ENCODE peak calls at places on chromosomes 7 and 10, in eight cellular contexts. One of them, this sample, is unnamed.

GRCh38 chr10:122468923-122469781 is 7.8 kb downstream of the HTRA1 start:
- DNase-seq in CD8-positive, alpha-beta memory T cell: no peak
- DNase-seq in left ventricle myocardium inferior: no peak
- DNase-seq in cardiac fibroblast: peak; percentile 91
- DNase-seq in IMR-90: peak; percentile 98
- DNase-seq in AG04450: peak; percentile 83
- DNase-seq in transverse colon: no peak
- DNase-seq in fibroblast of the aortic adventitia: peak; percentile 94
- DNase-seq in this sample: no peak

GRCh38 chr10:28925154-28925663 is 247.9 kb downstream of the BAMBI start:
- DNase-seq in CD8-positive, alpha-beta memory T cell: no peak
- DNase-seq in left ventricle myocardium inferior: peak; percentile 32
- DNase-seq in cardiac fibroblast: no peak
- DNase-seq in IMR-90: no peak
- DNase-seq in AG04450: no peak
- DNase-seq in transverse colon: no peak
- DNase-seq in fibroblast of the aortic adventitia: peak; percentile 11
- DNase-seq in this sample: no peak

GRCh38 chr7:51079494-51079893 is 237.1 kb downstream of the COBL start:
- DNase-seq in CD8-positive, alpha-beta memory T cell: no peak
- DNase-seq in left ventricle myocardium inferior: no peak
- DNase-seq in cardiac fibroblast: no peak
- DNase-seq in IMR-90: no peak
- DNase-seq in AG04450: no peak
- DNase-seq in transverse colon: no peak
- DNase-seq in fibroblast of the aortic adventitia: no peak
- DNase-seq in this sample: no peak

GRCh38 chr10:32210306-32211045 is 136.5 kb downstream of the EPC1 start:
- DNase-seq in CD8-positive, alpha-beta memory T cell: no peak
- DNase-seq in left ventricle myocardium inferior: no peak
- DNase-seq in cardiac fibroblast: peak; percentile 72
- DNase-seq in IMR-90: peak; percentile 59
- DNase-seq in AG04450: no peak
- DNase-seq in transverse colon: peak; percentile 24
- DNase-seq in fibroblast of the aortic adventitia: peak; percentile 77
- DNase-seq in this sample: no peak

GRCh38 chr10:77493851-77494788 is 143.5 kb downstream of the KCNMA1 start:
- DNase-seq in CD8-positive, alpha-beta memory T cell: no peak
- DNase-seq in left ventricle myocardium inferior: no peak
- DNase-seq in cardiac fibroblast: peak; percentile 67
- DNase-seq in IMR-90: peak; percentile 54
- DNase-seq in AG04450: no peak
- DNase-seq in transverse colon: no peak
- DNase-seq in fibroblast of the aortic adventitia: peak; percentile 65
- DNase-seq in this sample: peak; percentile 57

GRCh38 chr10:12846718-12847117 is 154.8 kb downstream of the CCDC3 start:
- DNase-seq in CD8-positive, alpha-beta memory T cell: no peak
- DNase-seq in left ventricle myocardium inferior: no peak
- DNase-seq in cardiac fibroblast: peak; percentile 86
- DNase-seq in IMR-90: peak; percentile 17
- DNase-seq in AG04450: no peak
- DNase-seq in transverse colon: no peak
- DNase-seq in fibroblast of the aortic adventitia: peak; percentile 85
- DNase-seq in this sample: no peak

GRCh38 chr10:130636303-130636702 is 500.1 kb downstream of the GLRX3 start:
- DNase-seq in CD8-positive, alpha-beta memory T cell: no peak
- DNase-seq in left ventricle myocardium inferior: no peak
- DNase-seq in cardiac fibroblast: no peak
- DNase-seq in IMR-90: no peak
- DNase-seq in AG04450: no peak
- DNase-seq in transverse colon: no peak
- DNase-seq in fibroblast of the aortic adventitia: no peak
- DNase-seq in this sample: no peak

GRCh38 chr7:32147909-32148308 is 77.7 kb upstream of the PDE1C start:
- DNase-seq in CD8-positive, alpha-beta memory T cell: no peak
- DNase-seq in left ventricle myocardium inferior: no peak
- DNase-seq in cardiac fibroblast: no peak
- DNase-seq in IMR-90: peak; percentile 56
- DNase-seq in AG04450: no peak
- DNase-seq in transverse colon: no peak
- DNase-seq in fibroblast of the aortic adventitia: peak; percentile 49
- DNase-seq in this sample: no peak

DNA sequence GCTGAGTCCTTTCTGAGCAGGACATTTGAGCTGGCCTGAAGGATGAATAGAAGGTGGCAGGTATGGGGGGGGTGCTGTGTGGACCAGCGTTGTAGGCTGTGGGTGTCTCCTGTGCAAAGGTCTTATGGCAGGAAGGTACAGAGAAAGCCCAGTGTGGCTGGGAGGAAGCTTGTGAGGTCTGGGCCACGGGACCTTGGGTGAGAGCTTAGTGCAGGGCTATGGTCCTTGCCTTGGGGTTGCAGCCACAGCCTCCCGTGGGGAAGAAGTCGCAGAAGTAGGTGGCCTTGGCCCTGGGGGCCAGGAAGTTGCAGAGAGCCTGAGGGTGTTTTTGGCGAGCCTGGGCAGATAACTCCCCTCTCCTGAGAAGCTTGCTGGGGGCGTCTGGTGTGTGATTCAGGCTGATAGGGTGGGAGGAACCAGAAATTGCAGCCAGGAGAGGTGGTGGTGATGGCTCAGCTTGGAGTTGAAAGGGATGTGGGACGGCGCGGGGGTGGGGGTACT is 172.0 kb upstream of the TNRC18 start:
- DNase-seq in CD8-positive, alpha-beta memory T cell: no peak
- DNase-seq in left ventricle myocardium inferior: no peak
- DNase-seq in cardiac fibroblast: no peak
- DNase-seq in IMR-90: peak; percentile 76
- DNase-seq in AG04450: no peak
- DNase-seq in transverse colon: no peak
- DNase-seq in fibroblast of the aortic adventitia: no peak
- DNase-seq in this sample: no peak
- H3K4me3 ChIP-seq in CD8-positive, alpha-beta memory T cell: peak overlapping the region; percentile 32
- H3K4me3 ChIP-seq in left ventricle myocardium inferior: peak overlapping the region; percentile 77
- H3K4me3 ChIP-seq in cardiac fibroblast: peak overlapping the region; percentile 83
- H3K4me3 ChIP-seq in IMR-90: peak overlapping the region; percentile 84
- H3K4me3 ChIP-seq in AG04450: peak overlapping the region; percentile 90
- H3K4me3 ChIP-seq in transverse colon: peak overlapping the region; percentile 20
- H3K4me3 ChIP-seq in fibroblast of the aortic adventitia: peak overlapping the region; percentile 85
- H3K4me3 ChIP-seq in this sample: peak overlapping the region; percentile 88

GRCh38 chr10:44384601-44385422 is at the start of gene CXCL12:
- DNase-seq in CD8-positive, alpha-beta memory T cell: no peak
- DNase-seq in left ventricle myocardium inferior: peak; percentile 72
- DNase-seq in cardiac fibroblast: peak; percentile 65
- DNase-seq in IMR-90: peak; percentile 44
- DNase-seq in AG04450: no peak
- DNase-seq in transverse colon: peak; percentile 17
- DNase-seq in fibroblast of the aortic adventitia: peak; percentile 32
- DNase-seq in this sample: peak; percentile 31

GRCh38 chr10:44382131-44382858 is 2.6 kb downstream of the CXCL12 start:
- DNase-seq in CD8-positive, alpha-beta memory T cell: no peak
- DNase-seq in left ventricle myocardium inferior: no peak
- DNase-seq in cardiac fibroblast: no peak
- DNase-seq in IMR-90: no peak
- DNase-seq in AG04450: no peak
- DNase-seq in transverse colon: no peak
- DNase-seq in fibroblast of the aortic adventitia: peak; percentile 30
- DNase-seq in this sample: no peak

GRCh38 chr10:44383749-44384600 is 922 bp downstream of the CXCL12 start:
- DNase-seq in CD8-positive, alpha-beta memory T cell: no peak
- DNase-seq in left ventricle myocardium inferior: peak; percentile 51
- DNase-seq in cardiac fibroblast: peak; percentile 55
- DNase-seq in IMR-90: peak; percentile 54
- DNase-seq in AG04450: no peak
- DNase-seq in transverse colon: no peak
- DNase-seq in fibroblast of the aortic adventitia: peak; percentile 56
- DNase-seq in this sample: no peak

GRCh38 chr10:44380829-44381600 is 3.9 kb downstream of the CXCL12 start:
- DNase-seq in CD8-positive, alpha-beta memory T cell: no peak
- DNase-seq in left ventricle myocardium inferior: no peak
- DNase-seq in cardiac fibroblast: no peak
- DNase-seq in IMR-90: no peak
- DNase-seq in AG04450: no peak
- DNase-seq in transverse colon: no peak
- DNase-seq in fibroblast of the aortic adventitia: no peak
- DNase-seq in this sample: no peak

DNA sequence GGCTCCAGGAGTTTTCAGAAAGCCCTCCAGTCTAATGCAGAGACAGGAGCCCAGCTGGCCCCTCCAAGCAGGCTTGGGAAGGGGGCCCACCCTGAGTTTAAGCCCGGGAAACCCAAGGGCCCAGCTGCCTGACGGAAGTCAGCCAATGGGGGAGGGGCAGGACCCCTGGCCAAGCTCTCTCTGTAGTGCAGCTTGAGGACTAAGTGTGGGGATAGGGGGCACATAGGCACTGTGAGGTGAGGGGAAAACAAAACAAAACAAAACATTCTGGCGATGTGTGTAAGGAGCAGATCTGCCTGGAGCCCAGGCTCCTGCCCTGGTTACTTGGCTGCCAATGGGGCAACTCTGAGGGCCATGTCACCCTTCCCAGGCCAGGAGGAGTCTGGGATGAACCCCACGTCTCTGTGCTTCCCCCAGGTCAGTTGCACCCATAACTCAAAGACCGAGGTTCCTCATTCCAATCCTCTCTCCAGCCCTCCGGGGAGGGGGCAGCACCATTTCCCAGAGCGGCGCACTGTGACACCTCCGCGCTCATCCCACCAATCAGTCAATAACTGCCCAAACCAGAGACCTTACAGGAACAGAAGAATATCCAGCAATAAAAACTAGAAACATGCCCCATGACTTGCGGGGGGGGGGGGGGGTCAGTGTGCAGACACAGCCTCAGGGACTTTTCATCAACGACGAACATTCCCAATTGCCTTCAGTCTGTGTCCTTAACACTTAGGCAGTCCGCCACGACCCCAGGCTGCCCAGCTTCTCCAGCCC is 1.7 kb downstream of the CXCL12 start:
- DNase-seq in CD8-positive, alpha-beta memory T cell: no peak
- DNase-seq in left ventricle myocardium inferior: no peak
- DNase-seq in cardiac fibroblast: no peak
- DNase-seq in IMR-90: no peak
- DNase-seq in AG04450: no peak
- DNase-seq in transverse colon: no peak
- DNase-seq in fibroblast of the aortic adventitia: no peak
- DNase-seq in this sample: no peak
- H3K4me3 ChIP-seq in CD8-positive, alpha-beta memory T cell: no peak overlapping the region
- H3K4me3 ChIP-seq in left ventricle myocardium inferior: peak overlapping the region; percentile 93
- H3K4me3 ChIP-seq in cardiac fibroblast: peak overlapping the region; percentile 72
- H3K4me3 ChIP-seq in IMR-90: peak overlapping the region; percentile 70
- H3K4me3 ChIP-seq in AG04450: peak overlapping the region; percentile 73
- H3K4me3 ChIP-seq in transverse colon: peak overlapping the region; percentile 56
- H3K4me3 ChIP-seq in fibroblast of the aortic adventitia: peak overlapping the region; percentile 88
- H3K4me3 ChIP-seq in this sample: no peak overlapping the region

GRCh38 chr10:15436696-15437095 is 65.6 kb upstream of the FAM171A1 start:
- DNase-seq in CD8-positive, alpha-beta memory T cell: no peak
- DNase-seq in left ventricle myocardium inferior: no peak
- DNase-seq in cardiac fibroblast: no peak
- DNase-seq in IMR-90: peak; percentile 22
- DNase-seq in AG04450: no peak
- DNase-seq in transverse colon: no peak
- DNase-seq in fibroblast of the aortic adventitia: peak; percentile 54
- DNase-seq in this sample: no peak

GRCh38 chr10:15442056-15442455 is 71.0 kb upstream of the FAM171A1 start:
- DNase-seq in CD8-positive, alpha-beta memory T cell: no peak
- DNase-seq in left ventricle myocardium inferior: no peak
- DNase-seq in cardiac fibroblast: no peak
- DNase-seq in IMR-90: no peak
- DNase-seq in AG04450: no peak
- DNase-seq in transverse colon: no peak
- DNase-seq in fibroblast of the aortic adventitia: no peak
- DNase-seq in this sample: no peak

GRCh38 chr10:15440204-15440711 is 69.2 kb upstream of the FAM171A1 start:
- DNase-seq in CD8-positive, alpha-beta memory T cell: no peak
- DNase-seq in left ventricle myocardium inferior: no peak
- DNase-seq in cardiac fibroblast: no peak
- DNase-seq in IMR-90: no peak
- DNase-seq in AG04450: no peak
- DNase-seq in transverse colon: no peak
- DNase-seq in fibroblast of the aortic adventitia: no peak
- DNase-seq in this sample: no peak

GRCh38 chr10:15444105-15445021 is 73.3 kb upstream of the FAM171A1 start:
- DNase-seq in CD8-positive, alpha-beta memory T cell: no peak
- DNase-seq in left ventricle myocardium inferior: no peak
- DNase-seq in cardiac fibroblast: no peak
- DNase-seq in IMR-90: no peak
- DNase-seq in AG04450: no peak
- DNase-seq in transverse colon: no peak
- DNase-seq in fibroblast of the aortic adventitia: no peak
- DNase-seq in this sample: no peak

DNA sequence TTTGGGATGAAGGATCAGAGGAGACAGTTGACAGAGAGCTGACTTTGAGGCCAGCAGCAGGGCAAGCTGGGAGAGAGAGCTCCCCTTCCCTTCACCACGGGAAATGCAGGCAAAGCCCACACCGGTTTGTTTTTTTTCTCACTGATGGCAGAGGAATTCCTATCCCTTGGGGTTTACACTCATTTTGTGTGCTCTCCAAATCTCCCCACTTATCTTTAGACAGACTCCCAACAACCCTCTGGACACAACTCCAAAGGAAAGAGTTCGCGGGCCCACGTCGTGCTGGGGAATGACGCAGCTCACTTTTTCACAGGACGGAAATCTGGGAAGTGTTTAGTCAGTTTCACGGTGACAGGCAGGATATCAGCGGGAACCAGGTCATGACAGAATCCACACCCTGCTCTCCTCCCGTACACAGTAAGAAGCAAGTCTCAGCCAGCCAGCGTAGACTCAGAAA is 68.3 kb upstream of the FAM171A1 start:
- DNase-seq in CD8-positive, alpha-beta memory T cell: no peak
- DNase-seq in left ventricle myocardium inferior: peak; percentile 55
- DNase-seq in cardiac fibroblast: peak; percentile 90
- DNase-seq in IMR-90: peak; percentile 11
- DNase-seq in AG04450: no peak
- DNase-seq in transverse colon: peak; percentile 19
- DNase-seq in fibroblast of the aortic adventitia: peak; percentile 95
- DNase-seq in this sample: no peak
- H3K4me3 ChIP-seq in CD8-positive, alpha-beta memory T cell: no peak overlapping the region
- H3K4me3 ChIP-seq in left ventricle myocardium inferior: peak overlapping the region; percentile 53
- H3K4me3 ChIP-seq in cardiac fibroblast: peak overlapping the region; percentile 34
- H3K4me3 ChIP-seq in IMR-90: peak overlapping the region; percentile 9
- H3K4me3 ChIP-seq in AG04450: peak overlapping the region; percentile 50
- H3K4me3 ChIP-seq in transverse colon: peak overlapping the region; percentile 33
- H3K4me3 ChIP-seq in fibroblast of the aortic adventitia: peak overlapping the region; percentile 50
- H3K4me3 ChIP-seq in this sample: no peak overlapping the region

GRCh38 chr7:19709249-19709578 is 377 bp upstream of the POLR1F start:
- DNase-seq in CD8-positive, alpha-beta memory T cell: no peak
- DNase-seq in left ventricle myocardium inferior: no peak
- DNase-seq in cardiac fibroblast: no peak
- DNase-seq in IMR-90: no peak
- DNase-seq in AG04450: no peak
- DNase-seq in transverse colon: no peak
- DNase-seq in fibroblast of the aortic adventitia: no peak
- DNase-seq in this sample: no peak

GRCh38 chr7:19701471-19701870 is 7.4 kb downstream of the POLR1F start:
- DNase-seq in CD8-positive, alpha-beta memory T cell: no peak
- DNase-seq in left ventricle myocardium inferior: no peak
- DNase-seq in cardiac fibroblast: no peak
- DNase-seq in IMR-90: no peak
- DNase-seq in AG04450: no peak
- DNase-seq in transverse colon: no peak
- DNase-seq in fibroblast of the aortic adventitia: no peak
- DNase-seq in this sample: no peak

GRCh38 chr7:19705663-19706062 is 3.2 kb downstream of the POLR1F start:
- DNase-seq in CD8-positive, alpha-beta memory T cell: no peak
- DNase-seq in left ventricle myocardium inferior: no peak
- DNase-seq in cardiac fibroblast: no peak
- DNase-seq in IMR-90: no peak
- DNase-seq in AG04450: no peak
- DNase-seq in transverse colon: no peak
- DNase-seq in fibroblast of the aortic adventitia: no peak
- DNase-seq in this sample: no peak

GRCh38 chr7:19708397-19709248 is at the start of gene POLR1F:
- DNase-seq in CD8-positive, alpha-beta memory T cell: peak; percentile 86
- DNase-seq in left ventricle myocardium inferior: peak; percentile 95
- DNase-seq in cardiac fibroblast: peak; percentile 97
- DNase-seq in IMR-90: peak; percentile 93
- DNase-seq in AG04450: peak; percentile 85
- DNase-seq in transverse colon: peak; percentile 95
- DNase-seq in fibroblast of the aortic adventitia: peak; percentile 95
- DNase-seq in this sample: peak; percentile 93

DNA sequence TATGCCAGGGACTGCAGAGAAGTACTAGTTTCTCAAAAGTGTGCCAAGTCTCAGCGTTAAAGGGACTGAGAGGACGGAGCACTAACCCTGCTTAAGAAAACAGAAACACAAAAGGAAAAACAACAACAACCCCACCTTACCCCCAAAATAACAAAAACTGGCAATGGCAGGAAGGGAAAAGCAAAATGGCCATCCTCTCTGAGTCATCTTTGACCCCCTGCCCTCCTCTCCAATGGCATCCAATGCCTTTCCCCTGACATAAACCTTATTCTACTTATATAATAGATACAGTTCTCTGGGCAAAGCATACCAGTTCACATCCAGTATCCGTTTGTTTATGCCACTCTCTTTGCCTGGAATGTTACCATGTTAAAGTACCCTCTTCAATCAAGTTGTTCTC is 1.6 kb downstream of the POLR1F start:
- DNase-seq in CD8-positive, alpha-beta memory T cell: no peak
- DNase-seq in left ventricle myocardium inferior: no peak
- DNase-seq in cardiac fibroblast: peak; percentile 10
- DNase-seq in IMR-90: peak; percentile 15
- DNase-seq in AG04450: no peak
- DNase-seq in transverse colon: no peak
- DNase-seq in fibroblast of the aortic adventitia: no peak
- DNase-seq in this sample: no peak
- H3K4me3 ChIP-seq in CD8-positive, alpha-beta memory T cell: peak overlapping the region; percentile 89
- H3K4me3 ChIP-seq in left ventricle myocardium inferior: peak overlapping the region; percentile 77
- H3K4me3 ChIP-seq in cardiac fibroblast: peak overlapping the region; percentile 79
- H3K4me3 ChIP-seq in IMR-90: no peak overlapping the region
- H3K4me3 ChIP-seq in AG04450: peak overlapping the region; percentile 98
- H3K4me3 ChIP-seq in transverse colon: peak overlapping the region; percentile 90
- H3K4me3 ChIP-seq in fibroblast of the aortic adventitia: peak overlapping the region; percentile 87
- H3K4me3 ChIP-seq in this sample: no peak overlapping the region